ENCODE peak calls at places on chromosome 1, in five cellular contexts. G is MM.1S, N is left ventricle myocardium inferior, T is upper lobe of left lung, Q is PC-9. M is an unnamed sample.

GRCh38 chr1:114118351-114118990 is 35.2 kb downstream of the SYT6 start:
- DNase-seq in G (no peak), N (no peak), T (peak; percentile 54), Q (no peak), M (no peak)

GRCh38 chr1:26848947-26849774 is 13.8 kb upstream of the SFN start:
- DNase-seq in G (no peak), N (no peak), T (peak; percentile 86), Q (peak; percentile 98), M (no peak)

GRCh38 chr1:31181515-31182343 is 58.0 kb downstream of the NKAIN1 start:
- DNase-seq in G (peak; percentile 42), N (peak; percentile 59), T (peak; percentile 94), Q (peak; percentile 35), M (peak; percentile 23)

GRCh38 chr1:118154220-118154619 is 30.8 kb downstream of the SPAG17 start:
- DNase-seq in G (peak; percentile 21), N (no peak), T (no peak), Q (no peak), M (no peak)

GRCh38 chr1:3241236-3241550 is 172.2 kb downstream of the PRDM16 start:
- DNase-seq in G (no peak), N (no peak), T (no peak), Q (no peak), M (no peak)

GRCh38 chr1:28259935-28260802 is 851 bp downstream of the SESN2 start:
- DNase-seq in G (peak; percentile 21), N (peak; percentile 79), T (peak; percentile 87), Q (peak; percentile 59), M (peak; percentile 76)

GRCh38 chr1:5865056-5865455 is 127.2 kb downstream of the NPHP4 start:
- DNase-seq in G (no peak), N (no peak), T (peak; percentile 71), Q (no peak), M (no peak)

GRCh38 chr1:231029841-231030240 is 10.2 kb downstream of the FAM89A start:
- DNase-seq in G (no peak), N (no peak), T (no peak), Q (no peak), M (no peak)

GRCh38 chr1:62406576-62406975 is 30.3 kb upstream of the USP1 start:
- DNase-seq in G (no peak), N (no peak), T (no peak), Q (no peak), M (no peak)

GRCh38 chr1:91803847-91804545 is 82.0 kb downstream of the TGFBR3 start:
- DNase-seq in G (peak; percentile 78), N (no peak), T (no peak), Q (peak; percentile 10), M (no peak)

GRCh38 chr1:235841938-235842545 is 24.7 kb downstream of the LYST start:
- DNase-seq in G (no peak), N (no peak), T (no peak), Q (no peak), M (no peak)

GRCh38 chr1:76501576-76502219 is 365.6 kb upstream of the ST6GALNAC5 start:
- DNase-seq in G (no peak), N (no peak), T (no peak), Q (no peak), M (no peak)
- H3K4me1 ChIP-seq in G (no peaks in the 10 kb centered on the region), N (peaks cover 11% of the 10 kb centered on the region), T (peaks cover 3% of the 10 kb centered on the region), Q (no peaks in the 10 kb centered on the region), M (no peaks in the 10 kb centered on the region)

DNA sequence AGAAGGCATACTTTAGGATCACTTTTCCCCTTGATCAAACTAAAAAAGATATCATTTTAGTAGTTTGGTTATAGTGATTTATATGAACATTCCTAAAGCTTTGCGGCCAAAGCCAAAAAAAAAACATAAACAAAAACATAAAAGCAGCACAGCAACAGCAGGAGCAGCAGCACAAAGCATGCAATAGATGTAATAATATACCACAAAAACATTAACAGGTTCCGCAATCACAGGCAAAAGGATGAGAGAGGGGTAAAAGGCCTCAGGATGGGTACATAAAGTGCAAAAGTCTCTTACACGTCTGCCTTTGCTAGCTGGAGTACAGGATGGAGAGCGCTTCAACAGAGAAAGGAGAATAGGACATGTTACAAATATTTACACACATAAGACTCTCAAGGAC is 119.0 kb downstream of the COQ8A start:
- DNase-seq in G (no peak), N (no peak), T (no peak), Q (no peak), M (no peak)
- H3K27ac ChIP-seq in G (no peak overlapping the region), N (no peak overlapping the region), T (no peak overlapping the region), Q (no peak overlapping the region), M (no peak overlapping the region)

DNA sequence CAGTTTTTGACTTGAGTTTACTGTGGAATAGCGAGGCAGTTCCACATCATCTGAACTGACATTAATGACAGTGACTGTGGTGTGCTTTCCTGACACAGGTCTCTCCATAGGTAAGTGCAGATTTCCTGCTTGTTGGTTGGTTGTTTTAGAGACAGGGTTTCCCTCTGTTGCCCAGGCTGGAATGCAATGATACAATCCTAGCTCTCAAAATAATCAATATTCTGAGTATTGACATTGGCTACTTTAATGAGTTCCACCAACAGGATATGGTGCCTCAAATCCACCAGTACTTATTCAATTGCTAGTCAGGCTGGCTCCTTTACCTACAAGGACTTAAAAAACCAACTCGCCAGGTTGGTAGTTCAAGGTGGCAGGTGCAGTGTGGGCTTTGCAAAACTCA is 63.8 kb downstream of the CLSTN1 start:
- DNase-seq in G (no peak), N (no peak), T (no peak), Q (no peak), M (no peak)
- H3K4me1 ChIP-seq in G (no peaks in the 10 kb centered on the region), N (peaks cover 28% of the 10 kb centered on the region), T (no peaks in the 10 kb centered on the region), Q (no peaks in the 10 kb centered on the region), M (no peaks in the 10 kb centered on the region)

DNA sequence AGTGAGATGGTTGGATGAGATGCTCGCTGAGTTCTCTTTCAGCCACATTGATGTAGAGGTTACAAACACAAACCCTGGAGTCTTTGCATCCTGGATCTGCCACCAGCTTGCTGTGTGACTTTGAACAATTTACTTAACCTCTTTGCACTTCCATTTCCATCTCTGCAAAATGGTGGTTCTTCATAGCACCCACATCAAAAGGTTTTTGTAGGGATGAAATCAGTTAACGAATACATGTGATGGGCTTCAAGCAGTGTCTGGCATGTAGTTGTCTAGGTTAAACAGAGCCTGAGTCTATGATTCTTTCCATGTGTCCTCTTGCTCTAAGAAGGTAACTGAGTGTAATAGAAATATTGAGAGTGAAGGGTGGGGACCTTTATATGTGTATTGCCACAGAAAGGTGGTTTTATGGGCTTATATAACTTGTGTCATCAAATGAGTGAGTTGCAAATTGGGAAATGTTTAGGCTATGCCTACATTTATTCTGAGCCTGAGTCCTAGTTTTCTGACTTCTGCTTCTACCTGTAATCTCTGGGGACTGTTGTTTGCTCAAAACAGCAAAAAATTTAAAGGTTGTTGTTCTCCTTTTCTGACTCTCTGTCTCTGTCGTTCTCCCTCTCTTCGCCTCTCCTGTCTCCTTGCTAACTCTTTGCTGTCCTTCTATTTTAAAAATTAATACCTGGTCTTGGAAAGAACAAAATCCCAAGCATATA is 27.3 kb upstream of the LRRN2 start:
- DNase-seq in G (no peak), N (no peak), T (no peak), Q (no peak), M (no peak)
- H3K27ac ChIP-seq in G (no peak overlapping the region), N (no peak overlapping the region), T (no peak overlapping the region), Q (no peak overlapping the region), M (no peak overlapping the region)

GRCh38 chr1:156704930-156705320 is 458 bp downstream of the CRABP2 start:
- DNase-seq in G (no peak), N (peak; percentile 29), T (peak; percentile 87), Q (peak; percentile 70), M (peak; percentile 89)

GRCh38 chr1:156706647-156707008 is 1.2 kb upstream of the CRABP2 start:
- DNase-seq in G (no peak), N (peak; percentile 74), T (peak; percentile 89), Q (peak; percentile 25), M (peak; percentile 57)

GRCh38 chr1:156705918-156706646 is 699 bp upstream of the CRABP2 start:
- DNase-seq in G (peak; percentile 39), N (peak; percentile 60), T (peak; percentile 89), Q (peak; percentile 86), M (peak; percentile 74)

GRCh38 chr1:156704166-156704711 is 1.1 kb downstream of the CRABP2 start:
- DNase-seq in G (no peak), N (no peak), T (no peak), Q (no peak), M (no peak)

GRCh38 chr1:156705321-156705917 is at the start of gene CRABP2:
- DNase-seq in G (no peak), N (no peak), T (peak; percentile 86), Q (peak; percentile 60), M (no peak)
- H3K4me1 ChIP-seq in G (peaks cover 16% of the 10 kb centered on the region), N (peaks cover 42% of the 10 kb centered on the region), T (peaks cover 27% of the 10 kb centered on the region), Q (peaks cover 41% of the 10 kb centered on the region), M (peaks cover 62% of the 10 kb centered on the region)

DNA sequence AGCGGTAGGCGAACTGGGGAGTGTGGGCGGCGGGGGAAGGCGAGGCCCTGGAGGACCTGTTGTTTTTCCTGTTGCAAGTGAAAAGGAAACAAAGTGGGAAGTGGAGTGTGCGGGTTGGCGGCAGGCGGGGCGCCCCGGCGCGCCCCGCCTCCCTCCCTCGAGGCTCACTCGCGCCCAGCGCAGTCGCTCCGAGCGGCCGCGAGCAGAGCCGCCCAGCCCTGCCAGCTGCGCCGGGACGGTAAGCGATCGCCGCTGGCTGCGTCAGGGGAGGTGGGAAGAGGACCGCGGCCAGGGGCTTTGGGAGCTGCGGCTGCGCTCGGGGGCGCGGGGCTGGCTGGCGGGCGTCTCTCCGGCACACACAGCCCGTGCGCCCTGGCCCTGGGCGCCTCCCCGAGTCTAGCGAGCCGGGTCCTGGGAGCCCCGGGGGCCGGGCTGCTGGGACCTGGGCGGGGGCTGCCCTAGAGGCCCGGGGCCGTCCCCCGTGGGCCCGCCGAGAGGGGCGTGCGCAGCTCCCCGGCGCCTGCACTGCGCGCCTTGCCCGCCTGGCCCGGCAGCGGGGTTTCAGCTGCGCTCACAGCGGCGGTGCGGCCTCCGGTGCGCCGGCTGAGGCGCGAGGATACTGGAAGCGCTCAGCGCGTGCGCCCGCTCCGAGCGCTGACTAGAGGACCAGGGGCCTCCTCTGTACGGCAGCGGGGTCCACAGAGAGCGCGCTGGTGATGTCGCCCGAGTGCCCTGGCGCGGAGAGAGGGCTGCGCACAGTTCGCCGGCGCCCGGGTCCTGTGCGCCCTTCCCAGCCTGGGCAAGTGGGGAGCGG is at the start of gene PIK3CD:
- DNase-seq in G (no peak), N (peak; percentile 27), T (peak; percentile 90), Q (no peak), M (no peak)
- H3K27ac ChIP-seq in G (no peak within 1 kb of the TSS), N (peak within 1 kb of the TSS; percentile 57), T (peak within 1 kb of the TSS; percentile 90), Q (no peak within 1 kb of the TSS), M (no peak within 1 kb of the TSS)

GRCh38 chr1:52741259-52741658 is 15.0 kb downstream of the ZYG11B start:
- DNase-seq in G (peak; percentile 55), N (no peak), T (no peak), Q (no peak), M (no peak)
- H3K4me1 ChIP-seq in G (peaks cover 9% of the 10 kb centered on the region), N (peaks cover 76% of the 10 kb centered on the region), T (peaks cover 6% of the 10 kb centered on the region), Q (peaks cover 13% of the 10 kb centered on the region), M (no peaks in the 10 kb centered on the region)

DNA sequence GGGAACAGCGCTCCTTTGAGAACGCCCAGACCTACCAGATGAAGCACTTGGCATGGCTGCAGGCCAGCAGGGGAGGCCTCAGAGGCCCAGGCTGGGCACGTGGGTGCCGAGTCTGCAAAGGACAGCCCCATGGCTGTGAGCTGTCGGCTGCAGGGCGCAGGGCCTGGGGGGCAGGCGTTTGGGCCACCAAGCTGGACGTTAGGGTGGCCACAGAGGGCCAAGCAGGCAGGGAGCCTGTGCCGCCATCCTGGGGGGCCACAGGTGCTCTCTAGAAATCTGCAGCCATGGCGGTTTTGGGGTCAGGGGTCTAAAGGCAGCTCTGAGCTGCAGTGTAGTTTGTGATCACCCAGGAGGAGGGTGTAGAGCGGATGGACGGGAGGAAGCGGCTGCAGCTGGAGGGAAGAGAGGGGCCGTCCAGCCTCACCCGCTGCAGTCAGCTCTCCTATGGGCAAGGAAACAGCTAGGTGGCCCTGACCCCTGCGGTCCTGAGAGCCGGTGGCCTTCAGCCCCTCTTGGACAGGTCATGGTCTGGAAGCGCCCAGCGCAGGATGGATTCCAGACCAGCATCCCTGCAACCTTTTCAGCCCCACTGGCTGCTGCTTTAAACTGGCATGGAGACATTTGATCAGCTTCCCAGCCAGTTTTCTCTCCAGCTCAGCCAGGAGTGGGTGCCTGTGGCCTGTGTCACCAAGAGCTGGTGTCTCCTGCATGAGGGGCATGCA is 11.0 kb downstream of the IBA57 start:
- DNase-seq in G (no peak), N (peak; percentile 61), T (peak; percentile 79), Q (no peak), M (peak; percentile 52)
- H3K27ac ChIP-seq in G (no peak overlapping the region), N (peak overlapping the region; percentile 65), T (peak overlapping the region; percentile 86), Q (no peak overlapping the region), M (no peak overlapping the region)